ENCODE peak calls at places on chromosomes 13 and 19, in six cellular contexts. W is NCI-H748 treated with DMSO at 0.1 percent for 48 hours; Q is stimulated activated CD8-positive, alpha-beta memory T cell treated with anti-CD3 and anti-CD28 coated beads, Interleukin-2, amount 100 ng/mL, for 1 hour; B is thyroid gland; O is NCI-H1105 treated with DMSO at 0.1 percent for 48 hours; S is sciatic nerve. Y is an unnamed sample.

GRCh38 chr13:97660488-97661086 is 226.6 kb downstream of the RAP2A start:
- DNase-seq in W (no peak), Q (no peak), O (no peak), S (no peak), B (no peak), Y (no peak)

GRCh38 chr13:33015791-33016323 is 366 bp upstream of the KL start:
- DNase-seq in O (no peak), Q (no peak), S (peak; percentile 64), W (peak; percentile 69), B (peak; percentile 17), Y (no peak)

GRCh38 chr19:5882421-5882968 is 12.2 kb upstream of the FUT5 start:
- DNase-seq in W (no peak), O (no peak), Q (no peak), S (no peak), B (no peak), Y (no peak)

GRCh38 chr19:50830266-50831025 is 2.9 kb downstream of the KLK15 start:
- DNase-seq in W (no peak), S (no peak), Q (no peak), O (no peak), B (no peak), Y (peak; percentile 75)

GRCh38 chr19:13087295-13087694 is 15.4 kb downstream of the LYL1 start:
- DNase-seq in S (no peak), W (no peak), O (no peak), Q (no peak), B (no peak), Y (no peak)

GRCh38 chr13:113192902-113193301 is 15.6 kb downstream of the PCID2 start:
- DNase-seq in W (no peak), Q (no peak), B (no peak), S (no peak), O (no peak), Y (no peak)

GRCh38 chr19:39341122-39341719 is 1.0 kb upstream of the SAMD4B start:
- DNase-seq in O (no peak), Q (no peak), B (peak; percentile 26), W (no peak), S (peak; percentile 68), Y (no peak)

GRCh38 chr13:99895428-99895998 is 76.1 kb downstream of the ZIC5 start:
- DNase-seq in W (no peak), O (no peak), Q (no peak), B (no peak), S (no peak), Y (no peak)

GRCh38 chr19:1324249-1324791 is 38.6 kb downstream of the EFNA2 start:
- DNase-seq in O (no peak), B (no peak), S (no peak), W (no peak), Q (no peak), Y (no peak)